ENCODE peak calls at places on chromosomes 2 and 18, in ten cellular contexts. A is GM12865; Q is tibial artery; G is naive thymus-derived CD8-positive, alpha-beta T cell; H is stimulated activated CD4-positive, alpha-beta T cell treated with anti-CD3 and anti-CD28 coated beads, TNF-alpha, amount 100 ng/mL, for 4 hours; N is choroid plexus epithelial cell; M is AG09319; L is dermis blood vessel endothelial cell; U is NCI-H1092; S is pancreas. C is an unnamed sample.

GRCh38 chr2:155517362-155517761 is 815.2 kb downstream of the NR4A2 start:
- DNase-seq in S (no peak), A (no peak), L (no peak), N (no peak), Q (no peak), H (no peak), M (no peak), U (no peak), G (no peak), C (no peak)

GRCh38 chr2:147628971-147629421 is 215.8 kb upstream of the ACVR2A start:
- DNase-seq in S (no peak), H (no peak), U (no peak), L (no peak), G (no peak), M (no peak), A (peak), N (no peak), Q (no peak), C (no peak)

GRCh38 chr2:70103531-70104061 is 16.3 kb downstream of the PCBP1 start:
- DNase-seq in M (no peak), N (no peak), G (peak), Q (peak), U (no peak), S (no peak), L (no peak), A (peak), H (no peak), C (no peak)

GRCh38 chr2:133483201-133483600 is 85.1 kb downstream of the NCKAP5 start:
- DNase-seq in G (no peak), U (no peak), A (no peak), Q (no peak), H (no peak), M (no peak), S (no peak), N (no peak), L (no peak), C (no peak)

GRCh38 chr2:108607706-108608301 is 73.5 kb downstream of the LIMS1 start:
- DNase-seq in A (peak), N (peak), L (peak), S (no peak), Q (no peak), M (no peak), G (peak), H (no peak), U (no peak), C (no peak)

GRCh38 chr2:28185881-28186280 is 206.8 kb upstream of the FOSL2 start:
- DNase-seq in H (no peak), M (no peak), L (no peak), N (peak), A (no peak), U (no peak), Q (no peak), S (no peak), G (no peak), C (no peak)

GRCh38 chr18:22752014-22752413 is 181.1 kb upstream of the RBBP8 start:
- DNase-seq in S (no peak), Q (no peak), L (no peak), U (no peak), H (no peak), M (no peak), A (no peak), G (no peak), N (no peak), C (no peak)

GRCh38 chr2:233363744-233364235 is 9.5 kb downstream of the DGKD start:
- DNase-seq in G (no peak), L (no peak), H (no peak), A (peak), M (no peak), N (no peak), Q (no peak), S (no peak), U (no peak), C (no peak)

GRCh38 chr18:75214766-75215515 is 4.3 kb downstream of the TSHZ1 start:
- DNase-seq in M (no peak), N (no peak), S (no peak), Q (no peak), A (no peak), L (no peak), G (no peak), U (no peak), H (no peak), C (no peak)

GRCh38 chr2:62570861-62571698 is 65.1 kb upstream of the TMEM17 start:
- DNase-seq in G (no peak), H (no peak), N (no peak), Q (peak), M (no peak), U (no peak), A (no peak), L (peak), S (peak), C (peak)

GRCh38 chr2:48787580-48787979 is 32.1 kb upstream of the LHCGR start:
- DNase-seq in A (no peak), M (no peak), N (no peak), H (no peak), Q (no peak), G (no peak), L (no peak), U (no peak), S (no peak), C (no peak)

GRCh38 chr2:132519566-132519965 is 103.0 kb downstream of the GPR39 start:
- DNase-seq in A (no peak), M (no peak), Q (no peak), N (no peak), H (no peak), L (no peak), G (no peak), S (no peak), U (peak), C (no peak)

GRCh38 chr2:209456489-209456888 is 32.6 kb downstream of the MAP2 start:
- DNase-seq in G (no peak), Q (no peak), S (no peak), U (no peak), N (no peak), L (no peak), H (no peak), A (no peak), M (no peak), C (no peak)

GRCh38 chr2:113117594-113118262 is 9.7 kb upstream of the IL1RN start:
- DNase-seq in H (no peak), M (peak), N (peak), U (no peak), S (no peak), L (no peak), Q (no peak), A (no peak), G (no peak), C (no peak)

GRCh38 chr2:24365051-24365450 is 4.7 kb upstream of the ITSN2 start:
- DNase-seq in A (peak), Q (peak), H (no peak), M (no peak), L (peak), U (peak), G (no peak), S (peak), N (peak), C (no peak)

GRCh38 chr2:126975671-126976655 is 77.3 kb downstream of the TEX51 start:
- DNase-seq in U (no peak), M (no peak), S (no peak), Q (no peak), H (no peak), G (no peak), L (no peak), A (no peak), N (no peak), C (no peak)

GRCh38 chr18:37403100-37403781 is 162.4 kb downstream of the CELF4 start:
- DNase-seq in G (no peak), U (no peak), H (no peak), Q (no peak), A (no peak), N (peak), L (no peak), S (no peak), M (peak), C (peak)

GRCh38 chr18:57542126-57542525 is 44.4 kb downstream of the FECH start:
- DNase-seq in L (no peak), Q (no peak), A (no peak), N (peak), H (no peak), M (peak), U (no peak), S (no peak), G (no peak), C (no peak)

GRCh38 chr2:101809656-101810055 is 112.1 kb downstream of the MAP4K4 start:
- DNase-seq in H (no peak), Q (no peak), M (no peak), S (no peak), G (no peak), A (no peak), L (no peak), N (peak), U (no peak), C (no peak)

GRCh38 chr2:59076079-59076619 is 835.0 kb upstream of the FANCL start:
- DNase-seq in A (no peak), U (no peak), G (no peak), L (no peak), H (no peak), M (no peak), Q (no peak), S (no peak), N (no peak), C (no peak)

GRCh38 chr2:227513113-227513512 is 41.2 kb downstream of the AGFG1 start:
- DNase-seq in S (no peak), H (no peak), N (peak), Q (no peak), A (no peak), L (peak), G (no peak), M (no peak), U (no peak), C (no peak)

GRCh38 chr2:195660265-195660890 is 3.4 kb downstream of the SLC39A10 start:
- DNase-seq in H (peak), A (peak), U (peak), S (no peak), N (peak), L (peak), Q (peak), G (peak), M (peak), C (peak)

GRCh38 chr2:20525041-20526035 is 78.5 kb downstream of the RHOB start:
- DNase-seq in L (peak), U (no peak), M (peak), N (peak), Q (peak), H (no peak), S (no peak), G (no peak), A (peak), C (no peak)

GRCh38 chr2:157404363-157404762 is 39.5 kb downstream of the CYTIP start:
- DNase-seq in L (no peak), A (peak), S (no peak), G (peak), M (no peak), N (no peak), Q (no peak), H (no peak), U (no peak), C (no peak)

GRCh38 chr2:66689456-66690051 is 254.6 kb downstream of the MEIS1 start:
- DNase-seq in S (no peak), Q (no peak), A (no peak), N (no peak), H (no peak), L (no peak), M (no peak), U (no peak), G (no peak), C (no peak)

GRCh38 chr2:6977095-6977777 is 60.0 kb downstream of the RNF144A start:
- DNase-seq in Q (peak), S (no peak), A (no peak), G (no peak), H (no peak), L (peak), N (no peak), U (peak), M (no peak), C (peak)

GRCh38 chr2:150520088-150520487 is 32.6 kb upstream of the RND3 start:
- DNase-seq in U (no peak), H (no peak), S (no peak), L (no peak), M (no peak), G (no peak), A (no peak), N (no peak), Q (no peak), C (no peak)

GRCh38 chr2:58428553-58429284 is 187.6 kb upstream of the FANCL start:
- DNase-seq in S (peak), M (no peak), A (peak), N (no peak), L (peak), Q (no peak), U (peak), H (no peak), G (no peak), C (peak)

GRCh38 chr2:133732982-133733670 is 164.9 kb upstream of the NCKAP5 start:
- DNase-seq in Q (no peak), S (no peak), M (no peak), G (no peak), H (no peak), A (no peak), N (no peak), L (no peak), U (no peak), C (no peak)

GRCh38 chr2:127154985-127155650 is 48.2 kb upstream of the BIN1 start:
- DNase-seq in Q (no peak), N (peak), S (no peak), A (no peak), H (no peak), G (no peak), L (no peak), U (no peak), M (no peak), C (no peak)

GRCh38 chr18:46481048-46481846 is 175.8 kb downstream of the LOXHD1 start:
- DNase-seq in U (peak), N (peak), G (peak), Q (no peak), L (peak), A (peak), M (peak), S (no peak), H (no peak), C (no peak)

GRCh38 chr2:121245913-121246312 is 39.1 kb downstream of the TFCP2L1 start:
- DNase-seq in L (no peak), N (no peak), U (no peak), M (no peak), Q (peak), A (no peak), S (peak), H (no peak), G (no peak), C (no peak)

GRCh38 chr2:196983934-196984333 is 57.4 kb upstream of the PGAP1 start:
- DNase-seq in S (no peak), G (no peak), Q (no peak), H (no peak), M (peak), N (peak), U (no peak), A (no peak), L (no peak), C (no peak)

GRCh38 chr2:75139171-75139570 is 60.1 kb downstream of the TACR1 start:
- DNase-seq in H (no peak), G (no peak), A (no peak), N (no peak), M (no peak), U (no peak), Q (no peak), S (no peak), L (no peak), C (no peak)